ENCODE peak calls at places on chromosome 9, in five cellular contexts. L, M, Z, P and B are unnamed samples.

GRCh38 chr9:70588999-70589398 is 174.5 kb upstream of the KLF9 start:
- DNase-seq in P (no peak), M (no peak), L (no peak), Z (no peak), B (no peak)

GRCh38 chr9:14344846-14345585 is 31.1 kb upstream of the NFIB start:
- DNase-seq in M (peak; percentile 73), P (no peak), Z (no peak), L (no peak), B (no peak)

GRCh38 chr9:112554516-112554915 is 67.9 kb downstream of the KIAA1958 start:
- DNase-seq in M (no peak), L (no peak), Z (no peak), P (peak; percentile 57), B (peak; percentile 14)

GRCh38 chr9:99400184-99400731 is 178.2 kb downstream of the SEC61B start:
- DNase-seq in Z (no peak), M (peak; percentile 25), P (peak; percentile 53), L (no peak), B (no peak)

GRCh38 chr9:19379697-19380046 is 364 bp downstream of the RPS6 start:
- DNase-seq in M (peak; percentile 35), Z (peak; percentile 91), P (peak; percentile 9), L (no peak), B (no peak)

GRCh38 chr9:16515879-16516289 is 354.6 kb downstream of the BNC2 start:
- DNase-seq in L (no peak), M (peak; percentile 91), P (peak; percentile 39), Z (no peak), B (no peak)

GRCh38 chr9:121322037-121322736 is 47.9 kb downstream of the STOM start:
- DNase-seq in P (peak; percentile 76), M (no peak), Z (no peak), L (peak; percentile 67), B (no peak)

GRCh38 chr9:129576546-129577543 is 44.1 kb downstream of the C9orf50 start:
- DNase-seq in L (no peak), Z (no peak), M (no peak), P (peak; percentile 83), B (no peak)

GRCh38 chr9:126001581-126002225 is 254.5 kb downstream of the PBX3 start:
- DNase-seq in M (no peak), P (no peak), Z (peak; percentile 16), L (no peak), B (no peak)

GRCh38 chr9:137313326-137313920 is 11.4 kb upstream of the NRARP start:
- DNase-seq in P (no peak), M (no peak), L (no peak), Z (peak; percentile 73), B (no peak)

GRCh38 chr9:120482424-120483186 is 97.4 kb downstream of the CDK5RAP2 start:
- DNase-seq in L (no peak), M (no peak), P (no peak), Z (no peak), B (no peak)

GRCh38 chr9:95769909-95770433 is 105.5 kb upstream of the ERCC6L2 start:
- DNase-seq in Z (no peak), P (no peak), M (no peak), L (no peak), B (no peak)

GRCh38 chr9:21708225-21708624 is 94.2 kb upstream of the MTAP start:
- DNase-seq in L (no peak), Z (no peak), P (no peak), M (no peak), B (no peak)

GRCh38 chr9:96661711-96662110 is 6.6 kb upstream of the PRXL2C start:
- DNase-seq in Z (no peak), M (peak; percentile 7), P (peak; percentile 43), L (no peak), B (no peak)

GRCh38 chr9:134321571-134321930 is 4.7 kb upstream of the RXRA start:
- DNase-seq in Z (peak; percentile 44), P (no peak), L (no peak), M (no peak), B (no peak)

GRCh38 chr9:95627802-95628201 is 111.0 kb upstream of the PTCH1 start:
- DNase-seq in Z (peak; percentile 41), P (peak; percentile 18), L (no peak), M (no peak), B (no peak)

GRCh38 chr9:87157366-87158031 is 210.2 kb upstream of the GAS1 start:
- DNase-seq in M (no peak), Z (no peak), L (no peak), P (no peak), B (no peak)

GRCh38 chr9:38087934-38088925 is 19.2 kb upstream of the SHB start:
- DNase-seq in M (peak; percentile 72), Z (peak; percentile 93), L (no peak), P (peak; percentile 51), B (no peak)

GRCh38 chr9:91427873-91428272 is 4.2 kb upstream of the NFIL3 start:
- DNase-seq in Z (no peak), M (no peak), P (peak; percentile 43), L (no peak), B (no peak)

GRCh38 chr9:104808030-104808614 is 44.2 kb downstream of the NIPSNAP3B start:
- DNase-seq in P (no peak), M (peak; percentile 71), Z (no peak), L (no peak), B (no peak)

GRCh38 chr9:7780261-7780988 is 19.2 kb downstream of the DMAC1 start:
- DNase-seq in P (peak; percentile 76), L (no peak), Z (no peak), M (no peak), B (no peak)

GRCh38 chr9:7129391-7129790 is 371.6 kb downstream of the KDM4C start:
- DNase-seq in L (no peak), P (no peak), Z (no peak), M (peak; percentile 37), B (no peak)

GRCh38 chr9:38047301-38048251 is 21.5 kb downstream of the SHB start:
- DNase-seq in M (peak; percentile 91), P (peak; percentile 93), L (peak; percentile 90), Z (no peak), B (peak; percentile 83)

GRCh38 chr9:119667163-119667562 is 297.9 kb upstream of the BRINP1 start:
- DNase-seq in P (no peak), Z (no peak), M (peak; percentile 2), L (no peak), B (no peak)

GRCh38 chr9:98555851-98556465 is 152.8 kb downstream of the GABBR2 start:
- DNase-seq in L (no peak), P (no peak), Z (no peak), M (no peak), B (no peak)

GRCh38 chr9:136437430-136437829 is 2.2 kb downstream of the INPP5E start:
- DNase-seq in L (no peak), P (no peak), M (no peak), Z (no peak), B (no peak)

GRCh38 chr9:96169901-96170300 is 132.1 kb downstream of the HSD17B3 start:
- DNase-seq in Z (no peak), L (no peak), M (no peak), P (no peak), B (no peak)

GRCh38 chr9:97705354-97705950 is 8.3 kb upstream of the XPA start:
- DNase-seq in Z (no peak), L (no peak), P (peak; percentile 32), M (no peak), B (no peak)

GRCh38 chr9:3912817-3913216 is 387.0 kb upstream of the RFX3 start:
- DNase-seq in P (peak; percentile 39), M (no peak), L (no peak), Z (no peak), B (peak; percentile 84)

GRCh38 chr9:31248156-31248555 is 1136.3 kb upstream of the ACO1 start:
- DNase-seq in M (no peak), L (no peak), P (no peak), Z (no peak), B (no peak)

GRCh38 chr9:22117511-22118388 is 108.6 kb upstream of the CDKN2B start:
- DNase-seq in M (peak; percentile 56), P (peak; percentile 84), L (no peak), Z (no peak), B (no peak)

GRCh38 chr9:114285166-114285867 is 37.6 kb upstream of the ORM1 start:
- DNase-seq in Z (peak; percentile 67), M (no peak), L (no peak), P (peak; percentile 88), B (peak; percentile 76)

GRCh38 chr9:80664327-80665210 is 1024.8 kb downstream of the TLE1 start:
- DNase-seq in M (no peak), L (no peak), P (no peak), Z (no peak), B (no peak)
- TF ChIP-seq CTCF in M (peak; percentile 55), L (peak; percentile 47), P (no peak), Z (no peak), B (peak; percentile 39)

GRCh38 chr9:131349522-131349880 is 44.4 kb upstream of the PRRC2B start:
- DNase-seq in Z (no peak), L (no peak), P (no peak), M (no peak), B (no peak)
- H3K4me3 ChIP-seq in Z (peak overlapping the region; percentile 50), L (no peak overlapping the region), P (no peak overlapping the region), M (peak overlapping the region; percentile 58), B (no peak overlapping the region)

DNA sequence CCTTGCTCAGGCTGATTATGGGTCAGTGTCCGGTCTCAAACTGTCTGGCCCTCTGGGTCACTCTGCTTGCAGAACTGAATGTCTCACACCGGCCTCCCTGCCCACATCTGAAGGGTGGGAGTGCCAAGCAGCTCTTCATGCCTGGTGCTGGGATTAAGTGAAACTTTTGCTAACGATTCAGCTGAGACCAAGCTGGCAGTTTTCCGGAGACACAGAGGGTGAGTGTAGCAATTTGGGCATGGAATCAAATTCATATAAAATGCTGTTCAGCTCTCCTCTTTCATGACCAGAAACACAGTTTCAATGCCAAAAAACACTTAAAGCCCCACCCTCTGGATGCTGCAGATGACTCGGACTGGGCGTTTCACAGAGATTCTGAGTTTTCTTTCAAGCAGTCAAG is 207.5 kb downstream of the NXNL2 start:
- DNase-seq in L (no peak), P (peak; percentile 42), M (no peak), Z (no peak), B (no peak)
- TF ChIP-seq CTCF in L (no peak), P (no peak), M (no peak), Z (no peak), B (no peak)

GRCh38 chr9:131707677-131708612 is 31.9 kb downstream of the RAPGEF1 start:
- DNase-seq in L (no peak), P (peak; percentile 22), Z (no peak), M (no peak), B (peak; percentile 71)

GRCh38 chr9:131704988-131705387 is 34.9 kb downstream of the RAPGEF1 start:
- DNase-seq in L (no peak), M (no peak), Z (no peak), P (no peak), B (no peak)

GRCh38 chr9:131706608-131706970 is 33.3 kb downstream of the RAPGEF1 start:
- DNase-seq in Z (no peak), P (no peak), L (no peak), M (no peak), B (no peak)

GRCh38 chr9:131708613-131709002 is 31.3 kb downstream of the RAPGEF1 start:
- DNase-seq in P (no peak), L (no peak), M (no peak), Z (no peak), B (no peak)

GRCh38 chr9:131707050-131707449 is 32.8 kb downstream of the RAPGEF1 start:
- DNase-seq in M (no peak), L (no peak), P (no peak), Z (no peak), B (no peak)
- H3K4me3 ChIP-seq in M (no peak overlapping the region), L (no peak overlapping the region), P (no peak overlapping the region), Z (no peak overlapping the region), B (no peak overlapping the region)